ENCODE peak calls at places on chromosomes 6 and 20, in ten cellular contexts. One of them, this sample, is unnamed.

GRCh38 chr6:168507730-168508129 is 66.7 kb downstream of the SMOC2 start:
- DNase-seq in AG10803: no peak
- DNase-seq in A673: no peak
- DNase-seq in IMR-90: no peak
- DNase-seq in left ventricle myocardium inferior: no peak
- DNase-seq in spleen: no peak
- DNase-seq in psoas muscle: no peak
- DNase-seq in effector memory CD4-positive, alpha-beta T cell: no peak
- DNase-seq in esophagus squamous epithelium: no peak
- DNase-seq in AG04449: no peak
- DNase-seq in this sample: no peak

GRCh38 chr6:99629293-99629692 is 22.7 kb downstream of the PRDM13 start:
- DNase-seq in AG10803: no peak
- DNase-seq in A673: no peak
- DNase-seq in IMR-90: no peak
- DNase-seq in left ventricle myocardium inferior: no peak
- DNase-seq in spleen: no peak
- DNase-seq in psoas muscle: no peak
- DNase-seq in effector memory CD4-positive, alpha-beta T cell: no peak
- DNase-seq in esophagus squamous epithelium: no peak
- DNase-seq in AG04449: no peak
- DNase-seq in this sample: no peak

GRCh38 chr20:45283529-45284065 is 23.0 kb upstream of the RBPJL start:
- DNase-seq in AG10803: no peak
- DNase-seq in A673: no peak
- DNase-seq in IMR-90: no peak
- DNase-seq in left ventricle myocardium inferior: no peak
- DNase-seq in spleen: no peak
- DNase-seq in psoas muscle: no peak
- DNase-seq in effector memory CD4-positive, alpha-beta T cell: no peak
- DNase-seq in esophagus squamous epithelium: no peak
- DNase-seq in AG04449: no peak
- DNase-seq in this sample: no peak

GRCh38 chr20:11849270-11849920 is 68.3 kb upstream of the BTBD3 start:
- DNase-seq in AG10803: peak
- DNase-seq in A673: no peak
- DNase-seq in IMR-90: peak
- DNase-seq in left ventricle myocardium inferior: no peak
- DNase-seq in spleen: no peak
- DNase-seq in psoas muscle: no peak
- DNase-seq in effector memory CD4-positive, alpha-beta T cell: no peak
- DNase-seq in esophagus squamous epithelium: no peak
- DNase-seq in AG04449: no peak
- DNase-seq in this sample: no peak

GRCh38 chr6:69867075-69867911 is 937 bp downstream of the COL19A1 start:
- DNase-seq in AG10803: peak
- DNase-seq in A673: peak
- DNase-seq in IMR-90: peak
- DNase-seq in left ventricle myocardium inferior: peak
- DNase-seq in spleen: peak
- DNase-seq in psoas muscle: peak
- DNase-seq in effector memory CD4-positive, alpha-beta T cell: peak
- DNase-seq in esophagus squamous epithelium: no peak
- DNase-seq in AG04449: no peak
- DNase-seq in this sample: peak

GRCh38 chr6:154649723-154650122 is 83.5 kb upstream of the SCAF8 start:
- DNase-seq in AG10803: no peak
- DNase-seq in A673: no peak
- DNase-seq in IMR-90: no peak
- DNase-seq in left ventricle myocardium inferior: no peak
- DNase-seq in spleen: no peak
- DNase-seq in psoas muscle: no peak
- DNase-seq in effector memory CD4-positive, alpha-beta T cell: no peak
- DNase-seq in esophagus squamous epithelium: no peak
- DNase-seq in AG04449: no peak
- DNase-seq in this sample: no peak

GRCh38 chr6:162371133-162371532 is 356.4 kb downstream of the PRKN start:
- DNase-seq in AG10803: no peak
- DNase-seq in A673: no peak
- DNase-seq in IMR-90: no peak
- DNase-seq in left ventricle myocardium inferior: no peak
- DNase-seq in spleen: no peak
- DNase-seq in psoas muscle: no peak
- DNase-seq in effector memory CD4-positive, alpha-beta T cell: no peak
- DNase-seq in esophagus squamous epithelium: no peak
- DNase-seq in AG04449: no peak
- DNase-seq in this sample: no peak

GRCh38 chr20:37343212-37343993 is 2.5 kb upstream of the SRC start:
- DNase-seq in AG10803: no peak
- DNase-seq in A673: no peak
- DNase-seq in IMR-90: no peak
- DNase-seq in left ventricle myocardium inferior: no peak
- DNase-seq in spleen: peak
- DNase-seq in psoas muscle: no peak
- DNase-seq in effector memory CD4-positive, alpha-beta T cell: no peak
- DNase-seq in esophagus squamous epithelium: no peak
- DNase-seq in AG04449: no peak
- DNase-seq in this sample: no peak

GRCh38 chr6:162684033-162684432 is 43.5 kb downstream of the PRKN start:
- DNase-seq in AG10803: no peak
- DNase-seq in A673: no peak
- DNase-seq in IMR-90: no peak
- DNase-seq in left ventricle myocardium inferior: no peak
- DNase-seq in spleen: no peak
- DNase-seq in psoas muscle: no peak
- DNase-seq in effector memory CD4-positive, alpha-beta T cell: no peak
- DNase-seq in esophagus squamous epithelium: no peak
- DNase-seq in AG04449: no peak
- DNase-seq in this sample: no peak

GRCh38 chr20:5074050-5074674 is 45.6 kb downstream of the PCNA start:
- DNase-seq in AG10803: no peak
- DNase-seq in A673: no peak
- DNase-seq in IMR-90: no peak
- DNase-seq in left ventricle myocardium inferior: no peak
- DNase-seq in spleen: no peak
- DNase-seq in psoas muscle: no peak
- DNase-seq in effector memory CD4-positive, alpha-beta T cell: no peak
- DNase-seq in esophagus squamous epithelium: no peak
- DNase-seq in AG04449: no peak
- DNase-seq in this sample: no peak

GRCh38 chr20:5080384-5080877 is 39.3 kb downstream of the PCNA start:
- DNase-seq in AG10803: peak
- DNase-seq in A673: no peak
- DNase-seq in IMR-90: peak
- DNase-seq in left ventricle myocardium inferior: peak
- DNase-seq in spleen: peak
- DNase-seq in psoas muscle: peak
- DNase-seq in effector memory CD4-positive, alpha-beta T cell: no peak
- DNase-seq in esophagus squamous epithelium: no peak
- DNase-seq in AG04449: no peak
- DNase-seq in this sample: no peak

GRCh38 chr20:5081196-5081595 is 38.6 kb downstream of the PCNA start:
- DNase-seq in AG10803: no peak
- DNase-seq in A673: no peak
- DNase-seq in IMR-90: no peak
- DNase-seq in left ventricle myocardium inferior: no peak
- DNase-seq in spleen: no peak
- DNase-seq in psoas muscle: no peak
- DNase-seq in effector memory CD4-positive, alpha-beta T cell: no peak
- DNase-seq in esophagus squamous epithelium: no peak
- DNase-seq in AG04449: no peak
- DNase-seq in this sample: no peak

GRCh38 chr20:5078399-5078958 is 41.3 kb downstream of the PCNA start:
- DNase-seq in AG10803: peak
- DNase-seq in A673: no peak
- DNase-seq in IMR-90: peak
- DNase-seq in left ventricle myocardium inferior: peak
- DNase-seq in spleen: peak
- DNase-seq in psoas muscle: peak
- DNase-seq in effector memory CD4-positive, alpha-beta T cell: peak
- DNase-seq in esophagus squamous epithelium: peak
- DNase-seq in AG04449: no peak
- DNase-seq in this sample: peak

DNA sequence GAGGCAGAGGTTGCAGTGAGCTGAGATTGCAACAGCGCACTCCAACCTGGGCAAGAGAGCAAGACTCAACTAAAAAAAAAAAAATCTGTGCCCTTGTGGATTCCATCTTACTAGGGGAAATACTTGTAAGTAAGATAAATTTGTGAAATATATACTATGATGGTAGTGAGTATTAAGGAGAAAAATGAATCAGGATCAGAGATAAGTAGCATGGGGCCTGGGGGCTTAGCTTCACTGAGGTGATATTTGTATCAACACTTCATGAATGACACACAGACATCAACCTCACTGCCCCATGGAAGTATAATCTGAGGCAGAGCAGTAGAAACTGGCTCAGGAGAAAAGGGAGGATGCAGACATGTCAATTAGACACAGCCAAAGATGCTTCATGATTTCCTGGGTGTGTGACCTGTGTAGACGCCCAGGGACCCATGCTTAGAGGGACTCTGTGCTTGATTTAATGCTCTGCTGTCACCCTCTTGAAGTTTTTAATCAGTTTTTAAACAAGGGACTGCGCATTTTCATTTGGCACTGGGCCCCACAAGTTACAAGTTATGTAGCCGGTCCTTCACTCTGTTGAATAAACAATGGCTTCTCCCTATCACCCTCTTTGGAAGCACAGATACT is 41.9 kb downstream of the PCNA start:
- DNase-seq in AG10803: no peak
- DNase-seq in A673: no peak
- DNase-seq in IMR-90: no peak
- DNase-seq in left ventricle myocardium inferior: no peak
- DNase-seq in spleen: no peak
- DNase-seq in psoas muscle: no peak
- DNase-seq in effector memory CD4-positive, alpha-beta T cell: no peak
- DNase-seq in esophagus squamous epithelium: no peak
- DNase-seq in AG04449: no peak
- DNase-seq in this sample: no peak
- H3K4me3 ChIP-seq in AG10803: no peak
- H3K4me3 ChIP-seq in A673: no peak
- H3K4me3 ChIP-seq in IMR-90: peak
- H3K4me3 ChIP-seq in left ventricle myocardium inferior: peak
- H3K4me3 ChIP-seq in spleen: no peak
- H3K4me3 ChIP-seq in psoas muscle: peak
- H3K4me3 ChIP-seq in effector memory CD4-positive, alpha-beta T cell: peak
- H3K4me3 ChIP-seq in esophagus squamous epithelium: peak
- H3K4me3 ChIP-seq in AG04449: no peak
- H3K4me3 ChIP-seq in this sample: peak

DNA sequence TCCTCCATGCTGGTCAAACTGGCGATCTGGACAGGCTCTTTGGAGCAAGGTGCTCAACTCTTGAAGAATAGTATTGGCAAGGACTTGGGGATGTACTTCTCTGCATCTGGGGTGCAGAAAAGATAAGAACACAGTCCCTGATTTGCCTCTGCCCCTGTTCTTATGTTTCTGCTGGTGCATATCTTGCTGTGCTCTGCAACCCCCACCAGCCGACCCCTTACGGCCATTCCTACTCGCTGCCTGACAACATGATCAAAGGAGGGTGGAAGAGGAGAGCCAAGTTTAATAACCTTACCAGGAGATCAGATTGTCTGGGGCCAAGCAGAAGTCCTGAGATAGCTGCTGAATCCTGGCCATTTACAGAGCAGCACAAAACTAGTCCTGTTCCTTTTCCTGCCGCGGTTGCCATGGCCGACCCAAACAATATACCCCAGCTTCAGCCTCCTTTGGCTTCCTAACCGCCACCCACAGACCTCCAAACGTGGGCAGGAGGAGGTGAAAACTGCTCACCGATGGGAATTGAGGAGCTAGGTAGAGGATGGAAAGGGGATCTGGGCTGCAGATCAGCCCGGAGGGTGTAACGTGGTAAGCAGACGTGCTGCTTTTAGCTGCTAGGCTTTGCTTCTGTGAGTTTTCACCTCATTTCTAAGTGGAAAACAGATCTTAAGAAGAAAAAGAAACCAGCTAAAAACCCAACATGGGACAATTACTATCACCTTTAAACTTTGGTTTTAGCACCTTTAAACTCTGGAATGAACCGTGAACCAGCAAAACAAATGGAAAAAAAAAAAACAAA is 60.9 kb downstream of the ATXN1 start:
- DNase-seq in AG10803: no peak
- DNase-seq in A673: no peak
- DNase-seq in IMR-90: no peak
- DNase-seq in left ventricle myocardium inferior: no peak
- DNase-seq in spleen: no peak
- DNase-seq in psoas muscle: no peak
- DNase-seq in effector memory CD4-positive, alpha-beta T cell: peak
- DNase-seq in esophagus squamous epithelium: no peak
- DNase-seq in AG04449: no peak
- DNase-seq in this sample: peak
- H3K4me3 ChIP-seq in AG10803: peak
- H3K4me3 ChIP-seq in A673: no peak
- H3K4me3 ChIP-seq in IMR-90: no peak
- H3K4me3 ChIP-seq in left ventricle myocardium inferior: peak
- H3K4me3 ChIP-seq in spleen: peak
- H3K4me3 ChIP-seq in psoas muscle: peak
- H3K4me3 ChIP-seq in effector memory CD4-positive, alpha-beta T cell: peak
- H3K4me3 ChIP-seq in esophagus squamous epithelium: peak
- H3K4me3 ChIP-seq in AG04449: peak
- H3K4me3 ChIP-seq in this sample: peak

GRCh38 chr6:89612121-89612520 is 26.4 kb downstream of the LYRM2 start:
- DNase-seq in AG10803: no peak
- DNase-seq in A673: no peak
- DNase-seq in IMR-90: no peak
- DNase-seq in left ventricle myocardium inferior: no peak
- DNase-seq in spleen: no peak
- DNase-seq in psoas muscle: no peak
- DNase-seq in effector memory CD4-positive, alpha-beta T cell: no peak
- DNase-seq in esophagus squamous epithelium: no peak
- DNase-seq in AG04449: no peak
- DNase-seq in this sample: no peak
- H3K4me3 ChIP-seq in AG10803: no peak
- H3K4me3 ChIP-seq in A673: no peak
- H3K4me3 ChIP-seq in IMR-90: no peak
- H3K4me3 ChIP-seq in left ventricle myocardium inferior: no peak
- H3K4me3 ChIP-seq in spleen: no peak
- H3K4me3 ChIP-seq in psoas muscle: no peak
- H3K4me3 ChIP-seq in effector memory CD4-positive, alpha-beta T cell: no peak
- H3K4me3 ChIP-seq in esophagus squamous epithelium: no peak
- H3K4me3 ChIP-seq in AG04449: no peak
- H3K4me3 ChIP-seq in this sample: no peak

DNA sequence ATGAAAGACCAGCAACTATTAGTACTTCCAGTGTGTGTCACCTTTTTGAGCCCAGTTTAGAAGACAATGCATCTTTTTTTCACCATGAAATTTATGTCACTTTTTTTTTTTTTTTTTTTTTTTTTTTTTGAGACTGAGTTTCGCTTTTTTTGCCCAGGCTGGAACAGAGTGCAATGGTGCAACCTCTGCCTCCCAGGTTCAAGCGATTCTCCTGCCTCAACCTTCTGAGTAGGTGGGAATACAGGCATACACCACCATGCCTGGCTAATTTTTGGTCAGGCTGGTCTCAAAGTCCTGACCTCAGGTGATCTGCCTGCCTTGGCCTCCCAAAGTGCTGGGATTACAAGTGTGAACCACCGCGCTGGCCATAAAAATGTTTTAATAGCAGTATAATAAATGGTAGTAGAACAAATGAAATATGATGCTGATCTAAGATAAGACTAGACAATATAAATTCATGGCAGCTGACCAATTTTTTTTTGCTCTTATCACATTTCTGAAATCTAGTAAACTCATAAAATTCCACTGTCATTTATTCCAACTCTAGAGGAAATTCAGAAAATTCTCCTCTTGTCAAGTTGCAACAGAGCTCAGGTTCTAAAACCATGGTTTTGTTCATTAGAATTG is 21.3 kb downstream of the NHSL1 start:
- DNase-seq in AG10803: no peak
- DNase-seq in A673: no peak
- DNase-seq in IMR-90: no peak
- DNase-seq in left ventricle myocardium inferior: no peak
- DNase-seq in spleen: no peak
- DNase-seq in psoas muscle: no peak
- DNase-seq in effector memory CD4-positive, alpha-beta T cell: no peak
- DNase-seq in esophagus squamous epithelium: no peak
- DNase-seq in AG04449: no peak
- DNase-seq in this sample: no peak
- H3K4me3 ChIP-seq in AG10803: no peak
- H3K4me3 ChIP-seq in A673: no peak
- H3K4me3 ChIP-seq in IMR-90: no peak
- H3K4me3 ChIP-seq in left ventricle myocardium inferior: no peak
- H3K4me3 ChIP-seq in spleen: no peak
- H3K4me3 ChIP-seq in psoas muscle: no peak
- H3K4me3 ChIP-seq in effector memory CD4-positive, alpha-beta T cell: no peak
- H3K4me3 ChIP-seq in esophagus squamous epithelium: no peak
- H3K4me3 ChIP-seq in AG04449: no peak
- H3K4me3 ChIP-seq in this sample: no peak

This sample was measured in CD8-positive, alpha-beta memory T cell.